ENCODE peak calls at places on chromosomes 5 and 9, in seven cellular contexts. E, D, M, F, N, X and T are unnamed samples.

GRCh38 chr9:100775912-100776311 is 198.0 kb downstream of the CAVIN4 start:
- DNase-seq in E (no peak), D (no peak), M (no peak), F (no peak), N (no peak), X (no peak), T (no peak)

GRCh38 chr5:79612667-79613190 is 488 bp downstream of the TENT2 start:
- DNase-seq in E (no peak), D (peak), M (no peak), F (no peak), N (no peak), X (peak), T (no peak)

GRCh38 chr9:113857875-113858274 is 18.2 kb upstream of the ZNF618 start:
- DNase-seq in E (no peak), D (peak), M (no peak), F (peak), N (no peak), X (no peak), T (no peak)

GRCh38 chr9:91207481-91207888 is 154.2 kb downstream of the AUH start:
- DNase-seq in E (no peak), D (peak), M (peak), F (no peak), N (no peak), X (no peak), T (no peak)

GRCh38 chr5:115661156-115661555 is 35.3 kb upstream of the TMED7 start:
- DNase-seq in E (no peak), D (no peak), M (no peak), F (no peak), N (no peak), X (no peak), T (no peak)

GRCh38 chr5:116320486-116320885 is 235.7 kb downstream of the COMMD10 start:
- DNase-seq in E (no peak), D (no peak), M (no peak), F (no peak), N (no peak), X (no peak), T (no peak)

GRCh38 chr9:19924090-19924489 is 135.3 kb upstream of the SLC24A2 start:
- DNase-seq in E (no peak), D (no peak), M (peak), F (no peak), N (no peak), X (no peak), T (no peak)

GRCh38 chr5:93404246-93404645 is 176.8 kb downstream of the NR2F1-AS1 start:
- DNase-seq in E (no peak), D (no peak), M (peak), F (no peak), N (no peak), X (no peak), T (no peak)

GRCh38 chr5:111463304-111463703 is 49.0 kb downstream of the STARD4 start:
- DNase-seq in E (no peak), D (no peak), M (no peak), F (no peak), N (no peak), X (no peak), T (no peak)

GRCh38 chr5:82509726-82510125 is 231.6 kb upstream of the RPS23 start:
- DNase-seq in E (no peak), D (no peak), M (no peak), F (no peak), N (no peak), X (no peak), T (no peak)

GRCh38 chr5:135133698-135134515 is 99.9 kb upstream of the PITX1 start:
- DNase-seq in E (peak), D (no peak), M (no peak), F (no peak), N (no peak), X (no peak), T (no peak)

GRCh38 chr9:119086590-119086989 is 282.6 kb downstream of the BRINP1 start:
- DNase-seq in E (no peak), D (no peak), M (no peak), F (no peak), N (no peak), X (no peak), T (no peak)

GRCh38 chr5:79081779-79082178 is 12.2 kb downstream of the BHMT2 start:
- DNase-seq in E (no peak), D (no peak), M (no peak), F (no peak), N (no peak), X (no peak), T (no peak)

GRCh38 chr9:78332381-78332780 is 35.5 kb downstream of the PSAT1 start:
- DNase-seq in E (no peak), D (no peak), M (no peak), F (no peak), N (no peak), X (no peak), T (no peak)

GRCh38 chr5:135310328-135310989 is 88.6 kb downstream of the MACROH2A1 start:
- DNase-seq in E (no peak), D (no peak), M (peak), F (no peak), N (no peak), X (no peak), T (no peak)

GRCh38 chr5:88438006-88438405 is 169.4 kb upstream of the TMEM161B start:
- DNase-seq in E (no peak), D (no peak), M (peak), F (no peak), N (no peak), X (peak), T (no peak)